ENCODE peak calls at places on chromosomes 12 and 14, in five cellular contexts. Y is body of pancreas, J is GM23248, R is K562, S is colonic mucosa. D is an unnamed sample. For H3K4me1, the result is how much of the 10 kb centered on the place peaks cover.

GRCh38 chr14:44418856-44419255 is 88.2 kb downstream of the FSCB start:
- DNase-seq in R (no peak), J (no peak), Y (no peak), S (no peak), D (no peak)

GRCh38 chr12:105820407-105821140 is 318.2 kb downstream of the NUAK1 start:
- DNase-seq in J (peak), R (no peak), Y (peak), S (no peak), D (no peak)

GRCh38 chr12:48008349-48008748 is 4.1 kb upstream of the COL2A1 start:
- DNase-seq in R (no peak), J (no peak), S (no peak), Y (no peak), D (no peak)

GRCh38 chr12:32920506-32921085 is 24.0 kb upstream of the PKP2 start:
- DNase-seq in Y (no peak), J (no peak), R (no peak), S (no peak), D (no peak)

GRCh38 chr14:81571437-81571836 is 37.8 kb upstream of the SEL1L start:
- DNase-seq in Y (no peak), R (no peak), J (peak), S (no peak), D (no peak)

GRCh38 chr14:92647499-92648279 is 100.7 kb downstream of the LGMN start:
- DNase-seq in R (no peak), Y (no peak), S (no peak), J (peak), D (no peak)

GRCh38 chr12:89481218-89481914 is 43.2 kb downstream of the GALNT4 start:
- DNase-seq in R (no peak), J (no peak), Y (no peak), S (no peak), D (no peak)

GRCh38 chr14:56341766-56342418 is 223.7 kb downstream of the PELI2 start:
- DNase-seq in S (no peak), Y (no peak), R (no peak), J (peak), D (no peak)

GRCh38 chr12:122834921-122835692 is at the start of gene HIP1R:
- DNase-seq in R (peak), S (peak), Y (peak), J (peak), D (peak)

GRCh38 chr14:55807059-55807499 is 227.1 kb downstream of the KTN1 start:
- DNase-seq in J (peak), S (peak), Y (peak), R (peak), D (no peak)

GRCh38 chr12:132560421-132560830 is 50.0 kb downstream of the LRCOL1 start:
- DNase-seq in Y (peak), S (peak), R (peak), J (peak), D (peak)

GRCh38 chr12:85866929-85867776 is 6.9 kb upstream of the NTS start:
- DNase-seq in Y (peak), S (peak), J (peak), R (peak), D (peak)

GRCh38 chr14:105047283-105048016 is 17.8 kb downstream of the GPR132 start:
- DNase-seq in R (no peak), J (no peak), Y (no peak), S (no peak), D (no peak)

GRCh38 chr14:52703225-52703624 is 3.8 kb upstream of the PSMC6 start:
- DNase-seq in S (peak), J (peak), Y (peak), R (no peak), D (no peak)

GRCh38 chr12:49332891-49333371 is 4.1 kb downstream of the C1QL4 start:
- DNase-seq in J (no peak), Y (no peak), R (no peak), S (no peak), D (peak)

GRCh38 chr12:40775681-40776080 is 83.4 kb downstream of the CNTN1 start:
- DNase-seq in J (peak), S (no peak), R (no peak), Y (no peak), D (no peak)

GRCh38 chr12:60173213-60174170 is 577.7 kb downstream of the SLC16A7 start:
- DNase-seq in S (no peak), J (no peak), Y (peak), R (no peak), D (no peak)

GRCh38 chr12:27549231-27549800 is 25.3 kb downstream of the PPFIBP1 start:
- DNase-seq in Y (no peak), S (no peak), J (peak), R (no peak), D (no peak)

GRCh38 chr12:120710805-120711296 is 593 bp downstream of the UNC119B start:
- DNase-seq in J (peak), Y (peak), R (peak), S (peak), D (peak)

GRCh38 chr14:73567951-73568885 is 795 bp upstream of the ACOT2 start:
- DNase-seq in J (peak), S (no peak), Y (no peak), R (peak), D (no peak)

GRCh38 chr14:96501383-96501745 is 818 bp upstream of the PAPOLA start:
- DNase-seq in Y (no peak), S (peak), R (no peak), J (no peak), D (peak)

GRCh38 chr14:74018029-74018703 is 922 bp downstream of the ENTPD5 start:
- DNase-seq in J (peak), R (no peak), Y (no peak), S (no peak), D (no peak)

GRCh38 chr14:74526854-74527585 is 33.5 kb downstream of the ISCA2 start:
- DNase-seq in R (no peak), S (no peak), Y (no peak), J (no peak), D (peak)

DNA sequence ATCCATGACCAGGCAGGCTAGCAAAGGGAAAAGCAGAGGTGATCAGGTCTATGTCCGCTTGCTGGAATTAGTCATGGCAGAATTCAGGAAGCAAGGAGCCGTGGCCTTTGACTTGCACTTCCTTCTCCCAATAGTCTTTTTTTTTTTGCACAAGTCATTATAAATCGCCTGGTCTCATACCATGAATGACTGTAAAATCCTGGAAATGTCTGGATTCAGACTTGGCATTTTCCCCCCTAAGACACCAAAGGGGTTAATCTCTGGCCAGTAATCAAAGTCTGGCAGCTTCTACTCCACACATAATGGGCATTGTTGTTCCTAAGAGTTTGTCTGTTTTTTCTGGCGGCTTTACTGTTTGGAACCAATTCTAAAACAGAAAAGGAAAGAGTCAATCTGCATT is 157.6 kb downstream of the BTG1 start:
- DNase-seq in Y (no peak), R (no peak), S (no peak), J (no peak), D (no peak)
- H3K4me1 ChIP-seq in Y (under half), R (under half), S (under half), J (under half), D (under half)

DNA sequence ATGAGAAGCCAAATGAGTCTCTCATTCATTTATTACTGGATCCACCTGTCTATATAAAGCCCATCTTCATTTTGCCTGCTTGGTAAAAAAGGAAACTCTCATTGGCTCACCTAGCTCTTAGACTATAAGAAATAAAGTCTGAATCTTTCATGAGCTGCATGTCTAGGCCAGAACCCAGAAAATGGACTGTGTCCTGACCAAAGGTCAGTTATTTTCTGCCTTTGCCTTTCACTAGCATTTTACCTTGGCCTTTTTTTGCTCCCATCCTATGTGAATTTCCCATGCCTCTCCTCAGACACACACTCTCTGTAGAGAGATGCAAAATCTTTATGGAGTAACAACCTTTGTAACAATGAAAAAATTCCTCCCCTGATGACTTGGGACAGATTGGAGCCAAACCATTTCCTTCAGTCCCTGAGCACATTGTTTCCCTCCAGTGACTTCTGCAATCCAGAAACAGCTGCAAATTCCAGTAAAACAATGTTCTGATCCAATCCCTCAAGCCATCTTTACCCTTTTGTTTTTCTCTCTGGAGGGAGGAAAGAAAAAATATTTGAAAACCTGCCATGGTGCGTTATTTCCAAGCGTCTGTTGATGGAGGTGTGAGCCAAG is 33.6 kb upstream of the MAP3K9 start:
- DNase-seq in J (no peak), R (no peak), Y (no peak), S (no peak), D (peak)
- H3K27ac ChIP-seq in J (no peak), R (no peak), Y (no peak), S (no peak), D (no peak)

DNA sequence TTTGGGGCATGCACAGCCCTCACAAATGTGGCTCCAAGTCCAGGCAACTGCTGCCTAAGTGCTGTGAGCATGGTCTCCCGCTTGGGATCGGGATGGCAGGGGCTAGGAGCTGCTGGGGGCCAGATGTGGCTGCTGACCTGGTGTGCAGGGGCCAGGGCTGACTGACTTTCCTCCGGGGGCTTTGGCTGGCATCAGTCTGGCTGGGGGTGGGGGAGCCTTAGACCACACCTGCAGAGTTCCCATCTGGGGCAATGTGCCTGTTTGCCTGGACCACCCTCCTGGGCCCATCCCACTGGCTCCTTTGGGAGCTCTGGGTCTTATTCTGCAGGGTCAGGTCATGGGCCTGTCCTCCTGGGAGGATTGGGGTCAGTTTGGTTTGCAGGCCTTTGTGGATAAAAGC is 90.5 kb downstream of the TSPAN9 start:
- DNase-seq in S (no peak), Y (no peak), R (no peak), J (no peak), D (no peak)
- H3K4me3 ChIP-seq in S (no peak), Y (no peak), R (no peak), J (no peak), D (no peak)

GRCh38 chr12:108627134-108627920 is 6.4 kb downstream of the SELPLG start:
- DNase-seq in S (no peak), Y (no peak), R (no peak), J (no peak), D (no peak)

GRCh38 chr12:108630481-108631207 is 3.0 kb downstream of the SELPLG start:
- DNase-seq in R (no peak), Y (no peak), J (peak), S (no peak), D (no peak)

GRCh38 chr12:108633081-108633533 is 587 bp downstream of the SELPLG start:
- DNase-seq in Y (no peak), J (no peak), S (no peak), R (no peak), D (no peak)

GRCh38 chr12:108629156-108629555 is 4.5 kb downstream of the SELPLG start:
- DNase-seq in R (peak), Y (no peak), J (no peak), S (no peak), D (no peak)

GRCh38 chr12:108629824-108630476 is 3.7 kb downstream of the SELPLG start:
- DNase-seq in Y (no peak), J (peak), S (no peak), R (peak), D (peak)
- H3K4me1 ChIP-seq in Y (under half), J (under half), S (under half), R (half or more), D (under half)

GRCh38 chr14:20612403-20612802 is 21.2 kb upstream of the RNASE12 start:
- DNase-seq in S (no peak), R (no peak), J (no peak), Y (no peak), D (no peak)

GRCh38 chr14:20614038-20614840 is 23.1 kb upstream of the RNASE12 start:
- DNase-seq in R (no peak), S (peak), J (peak), Y (no peak), D (peak)

GRCh38 chr14:20615996-20616395 is 24.8 kb upstream of the RNASE12 start:
- DNase-seq in Y (no peak), R (no peak), S (no peak), J (no peak), D (no peak)

GRCh38 chr14:20611277-20611676 is 20.1 kb upstream of the RNASE12 start:
- DNase-seq in Y (no peak), S (no peak), J (no peak), R (no peak), D (no peak)

DNA sequence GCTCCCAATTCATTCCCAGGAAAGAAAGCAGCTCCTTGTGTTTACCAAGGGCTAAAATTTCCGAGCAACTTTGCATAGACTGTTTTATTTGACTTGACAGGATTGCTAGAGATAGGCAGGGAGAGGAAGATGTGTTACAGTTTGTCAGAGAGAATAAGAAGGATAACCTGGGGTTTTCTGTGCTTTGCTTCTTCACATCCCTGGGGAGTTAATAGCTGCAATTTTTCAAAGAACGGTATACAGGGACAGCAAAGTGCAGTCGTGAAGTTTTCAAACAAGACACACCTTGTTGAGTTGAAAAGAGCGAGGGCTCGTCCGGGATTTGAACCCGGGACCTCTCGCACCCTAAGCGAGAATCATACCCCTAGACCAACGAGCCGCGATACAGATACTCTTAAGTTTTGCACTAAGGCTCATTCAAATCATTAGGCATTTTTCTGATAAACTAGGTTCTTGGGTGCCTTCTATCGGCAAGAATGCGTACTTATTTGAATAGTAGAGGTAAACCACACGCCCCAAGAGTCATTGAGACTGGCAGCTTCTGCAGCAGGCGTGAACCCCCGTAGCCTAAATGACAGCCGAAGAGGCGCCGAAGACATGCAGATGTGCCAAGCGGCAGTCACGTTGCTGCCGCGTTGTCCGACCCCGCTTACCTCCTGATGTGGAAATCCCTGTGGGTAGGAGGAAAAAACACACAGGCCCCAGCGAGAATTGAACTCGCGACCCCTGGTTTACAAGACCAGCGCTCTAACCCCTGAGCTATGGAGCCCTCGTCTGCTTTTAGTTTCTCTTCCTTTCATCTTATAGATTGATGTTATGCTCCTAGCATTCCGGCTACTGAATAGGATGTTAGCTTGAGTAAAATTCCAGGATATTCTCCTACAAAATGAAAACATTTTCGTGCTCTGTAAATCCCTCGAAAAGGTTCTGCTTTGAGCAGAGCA is 22.2 kb upstream of the RNASE12 start:
- DNase-seq in J (peak), R (peak), S (peak), Y (peak), D (peak)
- H3K27ac ChIP-seq in J (peak), R (no peak), S (peak), Y (peak), D (peak)

DNA sequence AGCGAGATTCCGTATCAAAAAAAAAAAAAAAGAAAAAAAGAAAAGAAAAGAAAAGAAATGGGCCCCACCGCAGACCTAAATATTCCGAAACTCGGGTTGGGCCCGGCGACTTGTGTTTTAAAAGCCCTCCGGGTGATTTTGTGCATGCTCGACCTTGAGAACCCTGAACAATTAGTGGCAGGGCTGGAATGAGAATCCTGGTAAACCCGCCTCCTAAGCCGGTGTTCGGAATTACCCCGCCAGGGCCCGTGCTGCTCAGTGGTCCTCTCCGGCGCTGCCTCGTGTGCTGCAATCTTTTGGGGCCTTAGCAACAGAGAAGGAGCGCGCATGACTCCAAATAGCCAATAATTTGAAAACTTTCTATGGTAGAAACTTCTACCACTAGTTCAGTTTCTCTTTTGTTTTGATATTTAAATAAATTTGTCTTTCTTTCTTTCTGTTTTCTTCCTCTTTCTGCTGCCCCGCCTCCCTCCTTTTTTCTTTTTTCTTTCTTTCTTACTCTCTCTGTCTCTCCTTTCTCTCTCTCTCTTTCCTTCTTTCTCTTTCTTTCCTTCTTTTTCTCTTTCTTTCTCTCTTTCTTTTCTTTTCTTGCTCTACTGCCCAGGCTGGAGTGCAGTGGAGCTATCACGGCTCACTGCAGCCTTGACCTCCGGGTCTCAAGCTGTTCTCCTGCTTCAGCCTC is 1.5 kb upstream of the GALNT6 start:
- DNase-seq in R (peak), J (peak), S (no peak), Y (peak), D (peak)
- H3K4me3 ChIP-seq in R (no peak), J (peak), S (peak), Y (no peak), D (peak)

GRCh38 chr14:33675415-33676130 is 275.3 kb downstream of the EGLN3 start:
- DNase-seq in R (no peak), S (no peak), J (peak), Y (no peak), D (no peak)
- H3K4me1 ChIP-seq in R (under half), S (under half), J (under half), Y (under half), D (under half)

DNA sequence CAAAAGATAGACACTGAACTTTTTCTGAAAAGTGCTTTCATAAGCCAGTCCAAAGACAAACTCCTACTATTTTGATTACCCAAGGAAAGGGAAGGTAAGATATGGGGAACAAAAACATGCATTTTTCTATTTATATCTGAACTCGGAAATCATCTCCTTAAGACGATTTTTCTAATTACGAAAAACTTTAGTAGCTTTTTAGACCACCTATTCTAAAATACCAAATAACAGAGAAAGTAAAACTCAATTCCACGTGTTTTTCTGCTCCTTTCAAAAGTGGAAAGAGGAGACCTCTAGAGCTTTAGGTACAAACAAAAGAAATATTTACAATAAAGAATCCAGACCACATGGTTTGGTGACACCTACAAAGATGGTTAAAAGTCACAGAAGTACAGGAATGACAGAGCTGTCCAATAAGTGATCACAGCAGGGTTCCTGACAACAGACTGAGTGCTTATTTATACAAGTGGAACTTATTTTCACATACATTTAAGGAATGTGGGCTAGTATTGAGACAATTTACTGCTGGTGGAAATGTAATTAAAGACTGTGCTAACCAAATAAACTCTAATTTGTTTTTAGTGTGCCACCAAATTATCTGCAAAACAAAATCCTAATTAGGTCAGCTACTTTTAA is 2.5 kb downstream of the LRIG3 start:
- DNase-seq in S (no peak), R (no peak), J (peak), Y (no peak), D (no peak)
- H3K27ac ChIP-seq in S (peak), R (no peak), J (peak), Y (peak), D (no peak)